ENCODE peak calls at places on chromosomes 6 and 20, in four cellular contexts. O, P, L and B are unnamed samples.

GRCh38 chr20:20488388-20488787 is 120.5 kb downstream of the INSM1 start:
- DNase-seq in O (no peak), P (no peak), L (no peak), B (no peak)

GRCh38 chr20:64101731-64102621 is 5.4 kb downstream of the NPBWR2 start:
- DNase-seq in O (peak; percentile 90), P (peak; percentile 41), L (peak; percentile 94), B (peak; percentile 86)

GRCh38 chr20:17993546-17993945 is 24.7 kb downstream of the MGME1 start:
- DNase-seq in O (no peak), P (no peak), L (no peak), B (no peak)

GRCh38 chr6:121733216-121733615 is 297.8 kb downstream of the GJA1 start:
- DNase-seq in O (no peak), P (no peak), L (no peak), B (no peak)

GRCh38 chr6:14804444-14805210 is 441.2 kb upstream of the JARID2 start:
- DNase-seq in O (no peak), P (peak; percentile 84), L (peak; percentile 71), B (no peak)

GRCh38 chr6:45827952-45828530 is 187.6 kb downstream of the CLIC5 start:
- DNase-seq in O (no peak), P (no peak), L (no peak), B (no peak)

GRCh38 chr6:103674790-103675189 is 1184.9 kb downstream of the HACE1 start:
- DNase-seq in O (no peak), P (no peak), L (no peak), B (no peak)

GRCh38 chr6:121951918-121952379 is 447.5 kb upstream of the HSF2 start:
- DNase-seq in O (no peak), P (no peak), L (no peak), B (no peak)

GRCh38 chr6:52588087-52588709 is 11.3 kb upstream of the TRAM2 start:
- DNase-seq in O (no peak), P (no peak), L (no peak), B (no peak)

GRCh38 chr20:64037498-64038213 is 1.7 kb downstream of the C20orf204 start:
- DNase-seq in O (peak; percentile 84), P (no peak), L (no peak), B (peak; percentile 82)

GRCh38 chr20:59152559-59153354 is 10.9 kb upstream of the ZNF831 start:
- DNase-seq in O (no peak), P (no peak), L (no peak), B (no peak)

GRCh38 chr6:79670789-79671188 is 39.7 kb downstream of the SH3BGRL2 start:
- DNase-seq in O (no peak), P (no peak), L (no peak), B (no peak)

GRCh38 chr6:12962995-12963394 is 246.4 kb downstream of the PHACTR1 start:
- DNase-seq in O (no peak), P (no peak), L (no peak), B (no peak)

GRCh38 chr6:90190181-90190580 is 106.5 kb downstream of the BACH2 start:
- DNase-seq in O (no peak), P (no peak), L (no peak), B (no peak)

GRCh38 chr6:40695114-40695513 is 108.0 kb upstream of the LRFN2 start:
- DNase-seq in O (no peak), P (no peak), L (peak; percentile 33), B (no peak)

GRCh38 chr6:19562468-19562867 is 274.7 kb upstream of the ID4 start:
- DNase-seq in O (no peak), P (no peak), L (no peak), B (no peak)

GRCh38 chr6:170555305-170555704 is 1.1 kb downstream of the TBP start:
- DNase-seq in O (no peak), P (no peak), L (no peak), B (no peak)

GRCh38 chr20:56440346-56441007 is 27.9 kb upstream of the RTF2 start:
- DNase-seq in O (peak; percentile 68), P (no peak), L (no peak), B (peak; percentile 64)

GRCh38 chr20:8858181-8858794 is 210.6 kb upstream of the PLCB4 start:
- DNase-seq in O (no peak), P (no peak), L (peak; percentile 36), B (no peak)

GRCh38 chr6:74879234-74879633 is 326.6 kb downstream of the COL12A1 start:
- DNase-seq in O (no peak), P (no peak), L (no peak), B (no peak)

GRCh38 chr6:105510746-105511145 is 107.9 kb upstream of the PREP start:
- DNase-seq in O (no peak), P (no peak), L (no peak), B (no peak)

GRCh38 chr6:53447869-53448268 is 97.0 kb downstream of the GCLC start:
- DNase-seq in O (no peak), P (no peak), L (no peak), B (no peak)

GRCh38 chr20:37500311-37500710 is 20.7 kb upstream of the NNAT start:
- DNase-seq in O (no peak), P (no peak), L (no peak), B (no peak)

GRCh38 chr6:149846321-149846720 is 17.8 kb downstream of the LRP11 start:
- DNase-seq in O (no peak), P (peak; percentile 82), L (no peak), B (no peak)

GRCh38 chr6:90429713-90430112 is 133.1 kb upstream of the BACH2 start:
- DNase-seq in O (no peak), P (no peak), L (no peak), B (no peak)

GRCh38 chr6:127914240-127914639 is 13.4 kb upstream of the THEMIS start:
- DNase-seq in O (no peak), P (no peak), L (no peak), B (no peak)

GRCh38 chr6:46983007-46983411 is 59.1 kb downstream of the ADGRF1 start:
- DNase-seq in O (no peak), P (no peak), L (no peak), B (no peak)

GRCh38 chr6:149563203-149563927 is 2.8 kb upstream of the GINM1 start:
- DNase-seq in O (no peak), P (no peak), L (no peak), B (no peak)

GRCh38 chr6:157131250-157131649 is 192.1 kb downstream of the TMEM242 start:
- DNase-seq in O (no peak), P (no peak), L (no peak), B (no peak)

GRCh38 chr6:99471638-99472037 is 43.6 kb downstream of the USP45 start:
- DNase-seq in O (no peak), P (no peak), L (peak; percentile 23), B (no peak)

GRCh38 chr6:141321486-141322347 is 811.0 kb upstream of the GJE1 start:
- DNase-seq in O (no peak), P (no peak), L (no peak), B (no peak)

GRCh38 chr20:43916875-43917371 is 2.3 kb downstream of the TOX2 start:
- DNase-seq in O (no peak), P (no peak), L (no peak), B (peak; percentile 51)

GRCh38 chr6:160733045-160733646 is 31.1 kb downstream of the PLG start:
- DNase-seq in O (peak; percentile 35), P (peak; percentile 45), L (peak; percentile 35), B (peak; percentile 34)

GRCh38 chr6:3575701-3576100 is 118.9 kb upstream of the SLC22A23 start:
- DNase-seq in O (no peak), P (no peak), L (no peak), B (no peak)

GRCh38 chr6:30357678-30358339 is 12.9 kb downstream of the RPP21 start:
- DNase-seq in O (peak; percentile 79), P (peak; percentile 71), L (peak; percentile 76), B (peak; percentile 66)

GRCh38 chr20:17648306-17648646 is 33.8 kb downstream of the RRBP1 start:
- DNase-seq in O (no peak), P (no peak), L (no peak), B (no peak)

GRCh38 chr6:143940011-143940597 is 68.0 kb downstream of the PLAGL1 start:
- DNase-seq in O (peak; percentile 84), P (no peak), L (peak; percentile 63), B (peak; percentile 80)
- TF ChIP-seq CTCF in O (peak; percentile 52), P (peak; percentile 22), L (peak; percentile 65), B (peak; percentile 71)

GRCh38 chr20:6829510-6830116 is 62.1 kb downstream of the BMP2 start:
- DNase-seq in O (no peak), P (no peak), L (no peak), B (no peak)
- TF ChIP-seq CTCF in O (no peak), P (no peak), L (peak; percentile 17), B (peak; percentile 19)

DNA sequence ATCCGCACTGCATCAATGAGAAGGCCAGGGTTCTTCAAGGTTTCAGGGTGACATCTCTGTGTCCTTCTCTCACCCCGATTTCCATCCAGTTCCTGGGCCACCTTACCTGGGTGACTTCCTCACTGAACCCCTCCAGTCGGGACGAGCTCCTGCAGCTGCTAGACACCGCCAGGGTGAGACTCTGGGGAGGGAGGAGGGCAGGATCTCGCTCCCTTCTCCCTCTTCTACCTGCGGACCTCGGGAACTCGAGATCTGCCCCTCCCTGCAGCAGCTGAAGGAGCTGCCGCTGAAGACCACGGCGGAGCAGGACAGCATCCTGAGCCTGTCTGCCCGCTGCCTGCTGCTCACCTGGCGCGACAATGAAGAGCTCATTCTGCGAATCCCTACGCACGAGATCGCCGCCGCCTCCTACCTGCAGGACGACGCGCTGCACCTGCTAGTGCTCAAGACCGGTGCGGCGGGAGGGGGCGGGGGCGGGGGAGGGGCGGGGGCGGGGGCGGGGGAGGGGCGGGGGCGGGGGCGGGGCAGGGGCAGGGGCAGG is 7.5 kb downstream of the CCM2L start:
- DNase-seq in O (peak; percentile 74), P (no peak), L (peak; percentile 72), B (peak; percentile 73)
- TF ChIP-seq CTCF in O (no peak), P (no peak), L (no peak), B (peak; percentile 35)

GRCh38 chr6:50358113-50358512 is 308.4 kb upstream of the DEFB112 start:
- DNase-seq in O (no peak), P (no peak), L (no peak), B (no peak)

DNA sequence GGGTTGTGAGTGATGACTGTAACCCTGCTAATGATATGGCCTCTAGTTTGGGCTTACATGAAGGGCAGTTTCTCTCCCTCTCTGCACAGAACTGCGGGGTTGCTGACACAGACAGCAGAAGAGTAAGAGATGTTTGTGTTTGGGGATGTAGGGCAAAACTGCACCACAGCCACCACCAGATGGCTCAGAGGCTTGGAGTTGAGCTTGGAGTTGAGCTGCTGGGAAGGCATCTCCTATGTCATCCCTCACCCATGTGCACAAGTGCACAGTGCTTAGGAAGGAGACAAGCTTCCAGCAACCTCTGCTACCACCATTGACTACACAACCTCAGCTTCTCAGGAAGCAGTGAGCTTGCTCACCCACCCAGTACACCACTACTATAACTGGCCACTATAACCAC is 303.9 kb upstream of the DEFB112 start:
- DNase-seq in O (no peak), P (no peak), L (no peak), B (no peak)
- TF ChIP-seq CTCF in O (no peak), P (no peak), L (no peak), B (no peak)

GRCh38 chr6:43405354-43405753 is 22.0 kb upstream of the ABCC10 start:
- DNase-seq in O (no peak), P (no peak), L (no peak), B (no peak)

GRCh38 chr6:43407296-43407695 is 20.0 kb upstream of the ABCC10 start:
- DNase-seq in O (no peak), P (no peak), L (no peak), B (no peak)

GRCh38 chr6:43401730-43402129 is 25.6 kb upstream of the ABCC10 start:
- DNase-seq in O (no peak), P (no peak), L (no peak), B (no peak)

GRCh38 chr6:43399932-43400487 is 27.3 kb upstream of the ABCC10 start:
- DNase-seq in O (no peak), P (no peak), L (no peak), B (no peak)

GRCh38 chr6:43402819-43403218 is 24.5 kb upstream of the ABCC10 start:
- DNase-seq in O (no peak), P (no peak), L (no peak), B (no peak)
- TF ChIP-seq CTCF in O (no peak), P (no peak), L (no peak), B (no peak)